ENCODE peak calls at places on chromosomes 5 and 9, in five cellular contexts. Q is H1, F is GM12878, U is K562, I is HepG2. K is an unnamed sample.

GRCh38 chr9:92146610-92147009 is 31.4 kb upstream of the SPTLC1 start:
- DNase-seq in Q (no peak), F (no peak), U (no peak), I (no peak), K (no peak)

GRCh38 chr9:27192291-27192960 is 83.4 kb downstream of the TEK start:
- DNase-seq in Q (no peak), F (no peak), U (no peak), I (no peak), K (no peak)

GRCh38 chr5:157390179-157390923 is 69.7 kb upstream of the NIPAL4 start:
- DNase-seq in Q (no peak), F (no peak), U (no peak), I (peak), K (no peak)

GRCh38 chr5:157478726-157479125 is 18.7 kb downstream of the NIPAL4 start:
- DNase-seq in Q (no peak), F (no peak), U (no peak), I (no peak), K (no peak)

GRCh38 chr5:163658702-163659567 is 153.5 kb downstream of the MAT2B start:
- DNase-seq in Q (no peak), F (no peak), U (no peak), I (no peak), K (peak)

GRCh38 chr5:128774605-128775004 is 190.7 kb upstream of the SLC27A6 start:
- DNase-seq in Q (no peak), F (no peak), U (no peak), I (no peak), K (no peak)

GRCh38 chr5:72209515-72210115 is 102.3 kb downstream of the MAP1B start:
- DNase-seq in Q (no peak), F (no peak), U (no peak), I (no peak), K (no peak)

GRCh38 chr5:6791031-6791577 is 77.9 kb downstream of the TENT4A start:
- DNase-seq in Q (no peak), F (no peak), U (no peak), I (no peak), K (no peak)

GRCh38 chr9:130156672-130157071 is 15.5 kb upstream of the NCS1 start:
- DNase-seq in Q (no peak), F (no peak), U (no peak), I (peak), K (peak)

GRCh38 chr5:104344809-104345512 is 782.4 kb upstream of the NUDT12 start:
- DNase-seq in Q (no peak), F (no peak), U (no peak), I (peak), K (no peak)

GRCh38 chr5:17477553-17478265 is 20.3 kb upstream of the TAF11L2 start:
- DNase-seq in Q (no peak), F (no peak), U (no peak), I (no peak), K (peak)

GRCh38 chr5:179668404-179668803 is 12.4 kb downstream of the CBY3 start:
- DNase-seq in Q (peak), F (no peak), U (peak), I (peak), K (peak)

GRCh38 chr5:2217219-2217618 is 334.5 kb upstream of the IRX4 start:
- DNase-seq in Q (no peak), F (no peak), U (no peak), I (no peak), K (no peak)

GRCh38 chr5:53487436-53487835 is 7.0 kb downstream of the FST start:
- DNase-seq in Q (no peak), F (no peak), U (no peak), I (no peak), K (no peak)

GRCh38 chr9:88237454-88238280 is 99.4 kb upstream of the SPATA31C2 start:
- DNase-seq in Q (no peak), F (no peak), U (no peak), I (no peak), K (no peak)

GRCh38 chr9:35102769-35103659 is at the start of gene STOML2:
- DNase-seq in Q (peak), F (peak), U (peak), I (peak), K (peak)

GRCh38 chr9:125241863-125242739 is 958 bp upstream of the HSPA5 start:
- DNase-seq in Q (no peak), F (no peak), U (no peak), I (no peak), K (peak)

GRCh38 chr5:42515504-42515903 is 92.3 kb downstream of the GHR start:
- DNase-seq in Q (no peak), F (no peak), U (no peak), I (peak), K (no peak)

GRCh38 chr5:42517164-42517563 is 93.9 kb downstream of the GHR start:
- DNase-seq in Q (no peak), F (no peak), U (no peak), I (no peak), K (no peak)

GRCh38 chr5:42516282-42517042 is 93.2 kb downstream of the GHR start:
- DNase-seq in Q (no peak), F (no peak), U (no peak), I (peak), K (no peak)

GRCh38 chr5:42513246-42513645 is 90.0 kb downstream of the GHR start:
- DNase-seq in Q (no peak), F (no peak), U (no peak), I (no peak), K (no peak)

GRCh38 chr5:42514759-42515158 is 91.5 kb downstream of the GHR start:
- DNase-seq in Q (no peak), F (no peak), U (no peak), I (peak), K (no peak)
- TF ChIP-seq USF2 in Q (no peak), F (no peak), U (no peak), I (no peak), K (no peak)

GRCh38 chr5:121500262-121500792 is 351.4 kb upstream of the FTMT start:
- DNase-seq in Q (no peak), F (no peak), U (no peak), I (no peak), K (no peak)

DNA sequence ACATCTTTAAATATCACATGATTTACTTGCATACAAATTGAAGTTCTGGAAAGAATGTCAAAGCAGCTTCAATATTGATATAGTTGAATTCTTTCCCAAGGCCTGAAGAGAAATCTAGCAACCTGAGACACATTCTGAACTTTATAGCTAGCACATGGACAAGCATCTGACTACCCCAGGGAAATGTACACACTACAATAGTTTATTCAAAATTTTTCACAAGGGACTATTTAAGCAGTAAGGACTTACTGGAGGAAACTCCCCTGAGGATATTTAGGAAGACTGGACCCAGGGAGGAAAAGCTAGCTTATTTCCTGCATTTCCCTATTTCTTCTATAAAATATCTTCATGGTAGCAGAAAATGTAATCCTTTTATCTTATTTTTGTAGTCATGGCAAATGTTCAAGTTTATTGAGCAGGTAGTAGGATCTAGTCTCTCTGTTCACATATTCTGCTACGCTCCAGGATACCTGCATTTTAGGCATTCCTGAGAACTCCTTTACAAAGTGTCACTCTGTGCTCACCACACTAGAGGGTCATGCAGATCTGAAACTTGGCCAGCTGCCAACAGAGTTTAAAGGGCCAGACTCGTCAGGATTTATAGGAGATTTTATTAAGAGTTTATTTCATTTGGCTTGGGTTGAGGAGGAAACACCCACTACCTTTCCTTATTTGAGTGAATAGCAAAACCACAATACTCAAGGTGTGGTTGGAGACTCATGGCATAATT is 348.4 kb upstream of the FTMT start:
- DNase-seq in Q (peak), F (no peak), U (peak), I (peak), K (peak)
- TF ChIP-seq YY1 in Q (no peak), F (no peak), U (no peak), I (no peak), K (no peak)

DNA sequence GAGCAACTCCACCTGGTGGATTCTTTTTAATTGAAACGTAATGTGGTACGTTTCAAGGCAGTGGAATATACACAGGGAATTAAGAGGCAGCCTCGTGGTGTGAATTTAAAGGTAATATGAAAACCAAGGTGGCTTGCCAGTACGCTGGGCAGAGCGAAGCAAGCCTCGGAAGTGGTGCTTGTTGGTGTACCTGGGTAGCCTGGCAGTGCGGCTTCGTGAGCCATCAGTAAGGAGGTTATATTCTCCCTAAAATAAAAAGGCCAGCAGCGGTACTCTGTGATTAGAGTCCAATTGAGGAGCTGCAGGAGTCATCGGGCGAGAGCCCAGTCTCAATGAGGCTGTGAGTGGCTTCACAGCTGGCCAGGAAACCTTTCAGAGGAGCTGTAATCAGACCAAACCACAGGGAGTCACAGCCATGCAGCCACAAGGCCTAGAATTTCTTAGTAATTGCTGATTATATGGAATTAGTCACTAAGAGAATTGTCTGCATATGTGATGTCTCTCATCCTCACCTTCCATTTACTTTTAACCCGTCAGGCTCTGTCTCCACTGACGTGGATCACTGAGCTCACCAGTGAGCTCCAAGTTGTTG is 57.7 kb downstream of the DCP2 start:
- DNase-seq in Q (no peak), F (no peak), U (no peak), I (no peak), K (no peak)
- TF ChIP-seq CTCF in Q (no peak), F (no peak), U (no peak), I (no peak), K (no peak)

GRCh38 chr5:36728697-36729543 is 122.5 kb downstream of the SLC1A3 start:
- DNase-seq in Q (no peak), F (no peak), U (peak), I (peak), K (peak)
- TF ChIP-seq USF2 in Q (no peak), F (no peak), U (no peak), I (no peak), K (no peak)